ENCODE peak calls at places on chromosomes 5 and 9, in seven cellular contexts. H, W, M, U, N, L and Y are unnamed samples. For H3K4me1, the result is how much of the 10 kb centered on the place peaks cover.

GRCh38 chr9:23524607-23525155 is 301.4 kb downstream of the ELAVL2 start:
- DNase-seq in M (no peak), L (no peak), N (no peak), H (no peak), W (no peak), U (no peak), Y (no peak)

GRCh38 chr5:118956727-118957126 is 31.6 kb downstream of the DTWD2 start:
- DNase-seq in N (peak), M (peak), L (peak), H (no peak), W (no peak), U (no peak), Y (no peak)

GRCh38 chr9:15468113-15468512 is 42.7 kb downstream of the PSIP1 start:
- DNase-seq in L (no peak), N (no peak), M (no peak), W (no peak), U (no peak), H (no peak), Y (no peak)

GRCh38 chr5:134162592-134162991 is 14.2 kb downstream of the SKP1 start:
- DNase-seq in W (no peak), N (no peak), H (no peak), U (no peak), M (no peak), L (no peak), Y (no peak)

GRCh38 chr9:33165263-33166151 is 1.6 kb downstream of the B4GALT1 start:
- DNase-seq in H (peak), N (peak), M (peak), L (peak), W (no peak), U (no peak), Y (no peak)

GRCh38 chr9:96015876-96016686 is 140.6 kb downstream of the ERCC6L2 start:
- DNase-seq in H (no peak), L (peak), U (no peak), M (no peak), N (no peak), W (no peak), Y (no peak)

GRCh38 chr5:71973563-71973962 is 133.7 kb upstream of the MAP1B start:
- DNase-seq in L (no peak), H (no peak), M (no peak), U (no peak), N (no peak), W (no peak), Y (no peak)

GRCh38 chr5:129904102-129904666 is at the start of gene CHSY3:
- DNase-seq in M (peak), L (peak), U (peak), N (peak), W (peak), H (peak), Y (peak)

GRCh38 chr9:71628247-71628646 is 140.1 kb downstream of the CEMIP2 start:
- DNase-seq in L (peak), W (no peak), H (no peak), M (no peak), N (no peak), U (no peak), Y (no peak)

DNA sequence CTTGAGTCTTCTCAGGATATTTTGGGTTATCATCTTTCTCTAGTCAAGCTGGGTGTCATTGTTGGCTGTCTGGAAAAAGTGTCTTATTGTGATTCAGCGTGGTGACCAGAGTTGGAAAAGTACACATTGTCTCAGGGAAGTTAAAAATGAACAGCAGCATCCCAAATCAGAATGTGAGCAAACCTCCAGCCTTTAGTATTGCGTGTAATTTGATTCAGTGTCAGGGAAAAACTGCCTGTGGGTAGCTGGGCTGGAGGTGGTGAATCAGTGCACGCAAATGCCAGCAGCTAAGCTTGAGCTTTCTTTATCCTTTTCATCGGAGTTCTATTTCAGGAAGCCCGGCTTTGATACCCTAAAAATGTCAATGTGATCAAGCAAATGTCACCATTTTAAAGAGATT is 25.9 kb upstream of the C5orf47 start:
- DNase-seq in H (no peak), W (no peak), N (peak), U (no peak), M (no peak), L (peak), Y (no peak)
- H3K4me3 ChIP-seq in H (no peak), W (no peak), N (no peak), U (peak), M (peak), L (peak), Y (peak)

DNA sequence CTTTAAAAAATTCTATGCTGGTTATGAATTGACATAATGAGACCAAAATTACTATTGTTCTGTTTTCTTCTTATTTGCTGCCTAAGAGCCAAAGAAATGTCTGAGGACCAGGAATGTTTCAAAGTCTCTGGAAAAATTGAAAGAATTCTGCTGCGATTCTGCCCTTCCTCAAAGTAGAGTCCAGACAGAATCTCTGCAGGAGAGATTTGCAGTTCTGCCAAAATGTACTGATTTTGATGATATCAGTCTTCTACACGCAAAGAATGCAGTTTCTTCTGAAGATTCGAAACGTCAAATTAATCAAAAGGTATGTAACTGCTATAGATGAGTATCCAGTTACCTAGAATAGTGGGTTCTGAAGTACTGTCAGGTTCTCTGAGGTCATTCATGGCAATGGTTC is 10.3 kb upstream of the DHFR start:
- DNase-seq in M (no peak), U (no peak), W (no peak), H (no peak), L (no peak), N (no peak), Y (no peak)
- H3K4me1 ChIP-seq in M (under half), U (under half), W (under half), H (under half), L (under half), N (under half), Y (under half)

GRCh38 chr5:15768936-15769335 is 269.0 kb downstream of the FBXL7 start:
- DNase-seq in U (no peak), M (no peak), W (no peak), L (no peak), H (no peak), N (no peak), Y (no peak)

GRCh38 chr5:15772131-15772530 is 272.2 kb downstream of the FBXL7 start:
- DNase-seq in L (no peak), H (no peak), N (no peak), M (no peak), U (no peak), W (no peak), Y (no peak)

DNA sequence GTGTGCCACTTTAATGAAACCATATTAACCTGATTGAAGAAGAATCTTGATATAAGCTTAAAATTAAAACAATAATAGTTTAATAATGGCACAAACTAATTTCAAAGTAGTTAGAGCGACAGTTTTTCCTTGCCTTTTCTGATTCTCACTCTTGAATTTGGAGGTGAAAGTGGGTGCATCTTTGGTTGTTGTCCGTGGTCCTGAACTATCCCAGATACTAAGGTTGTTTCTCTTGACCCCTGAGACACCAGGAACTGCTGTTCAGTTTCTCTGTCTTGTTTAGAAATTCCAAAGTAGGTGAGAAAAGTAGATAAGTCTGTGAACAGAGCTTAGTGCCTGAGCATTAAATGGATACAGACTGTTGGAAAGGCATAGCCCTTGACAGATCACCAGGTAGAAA is 274.7 kb downstream of the FBXL7 start:
- DNase-seq in M (no peak), H (no peak), L (peak), N (no peak), U (no peak), W (no peak), Y (no peak)
- H3K27ac ChIP-seq in M (no peak), H (no peak), L (no peak), N (no peak), U (no peak), W (no peak), Y (no peak)

DNA sequence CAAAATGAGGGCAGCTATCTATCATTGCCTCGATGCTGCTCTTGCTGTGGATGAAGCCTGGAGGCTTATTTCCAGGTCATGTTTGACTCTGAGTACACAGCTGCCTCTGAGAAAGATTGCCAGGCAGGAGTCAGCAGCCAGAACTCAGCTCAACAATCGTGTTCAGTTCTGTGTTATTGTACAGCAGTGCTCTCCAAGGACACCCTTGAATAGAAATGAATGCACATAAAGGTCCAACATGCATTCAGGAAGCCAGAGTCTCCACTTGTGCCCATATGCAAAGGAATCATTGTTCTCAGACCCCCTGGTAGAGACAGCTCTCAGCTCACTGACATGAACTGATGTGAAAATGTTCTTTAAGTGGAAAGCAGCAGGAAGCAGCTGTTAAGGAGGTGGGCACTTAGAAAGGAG is 61.7 kb upstream of the ZFR start:
- DNase-seq in W (peak), U (no peak), N (peak), H (no peak), L (peak), M (no peak), Y (no peak)
- H3K4me3 ChIP-seq in W (no peak), U (no peak), N (no peak), H (no peak), L (no peak), M (no peak), Y (no peak)

GRCh38 chr5:168324864-168325615 is 33.6 kb downstream of the WWC1 start:
- DNase-seq in N (no peak), U (no peak), M (no peak), W (no peak), L (no peak), H (no peak), Y (no peak)
- H3K4me1 ChIP-seq in N (under half), U (under half), M (under half), W (under half), L (under half), H (under half), Y (under half)

GRCh38 chr5:87398981-87399616 is 13.6 kb downstream of the CCNH start:
- DNase-seq in W (no peak), L (no peak), N (no peak), H (no peak), M (no peak), U (no peak), Y (no peak)
- H3K27ac ChIP-seq in W (no peak), L (no peak), N (no peak), H (peak), M (no peak), U (peak), Y (peak)

DNA sequence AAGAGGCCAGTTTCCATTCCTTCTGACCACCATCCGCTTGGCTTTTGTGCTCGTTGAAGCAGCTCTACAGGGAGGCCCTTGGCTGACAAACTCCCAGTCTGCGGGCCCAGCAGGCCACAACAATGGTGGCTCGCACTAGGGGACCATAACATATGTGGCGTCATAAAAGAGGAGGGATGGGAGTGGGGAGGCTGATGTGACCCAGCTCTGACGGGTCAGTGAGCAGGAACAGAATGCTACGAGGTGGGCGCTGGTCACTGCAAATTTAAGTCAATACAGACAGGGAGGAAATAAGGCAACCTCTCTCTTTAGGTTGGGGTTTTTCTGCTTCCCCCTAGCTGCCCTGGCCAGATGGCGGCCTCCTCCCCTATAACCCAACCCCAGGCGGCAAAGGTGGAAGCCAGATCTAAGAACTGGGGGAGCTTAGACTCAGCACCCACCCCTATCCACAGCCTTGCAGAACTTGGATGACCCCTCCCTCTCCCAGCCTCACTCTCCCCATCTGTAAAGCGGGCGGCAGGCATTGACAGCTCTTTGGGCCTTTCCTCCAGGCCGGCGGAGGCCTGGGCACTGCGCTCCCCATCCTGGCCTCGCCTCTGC is 778 bp downstream of the FRRS1L start:
- DNase-seq in N (no peak), M (no peak), H (no peak), W (no peak), L (no peak), U (no peak), Y (no peak)
- H3K4me3 ChIP-seq in N (peak), M (no peak), H (no peak), W (peak), L (no peak), U (no peak), Y (no peak)

GRCh38 chr5:179275941-179276837 is 69.1 kb downstream of the ADAMTS2 start:
- DNase-seq in H (no peak), U (no peak), N (peak), M (peak), L (peak), W (peak), Y (peak)
- H3K4me1 ChIP-seq in H (under half), U (under half), N (under half), M (under half), L (under half), W (under half), Y (under half)

DNA sequence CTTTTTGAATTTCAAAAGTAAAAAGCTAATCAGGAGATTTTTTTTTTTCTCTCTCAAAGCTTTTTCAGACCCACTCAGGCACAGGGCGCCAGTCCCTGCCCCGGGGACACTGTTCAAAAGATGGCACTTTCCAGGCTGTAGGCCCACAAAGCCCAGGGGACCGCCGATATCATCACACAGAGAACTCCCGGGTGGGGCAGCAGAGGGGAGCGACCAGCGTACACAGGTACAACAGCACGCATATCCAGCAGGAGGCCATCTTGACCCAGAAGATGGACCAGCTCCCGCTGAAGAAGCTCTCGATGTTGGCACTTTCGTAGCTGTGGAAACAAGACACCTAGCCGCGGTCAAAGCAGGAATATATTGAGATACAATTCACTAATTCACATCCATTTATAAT is 108.3 kb downstream of the THBS4 start:
- DNase-seq in W (no peak), L (no peak), M (no peak), H (no peak), U (no peak), N (no peak), Y (no peak)
- H3K27ac ChIP-seq in W (peak), L (no peak), M (no peak), H (no peak), U (no peak), N (peak), Y (no peak)